ENCODE peak calls at places on chromosomes 5 and 9, in four cellular contexts. J is right lobe of liver; V is body of pancreas; F is CD8-positive, alpha-beta memory T cell. I is an unnamed sample. For H3K9me3 and H3K36me3, the result is how much of the 10 kb centered on the place peaks cover.

GRCh38 chr5:15131909-15132308 is 260.3 kb upstream of the ANKH start:
- DNase-seq in V (no peak), J (no peak), F (no peak), I (no peak)

GRCh38 chr5:142800776-142801494 is 30.8 kb downstream of the ARHGAP26 start:
- DNase-seq in V (no peak), J (no peak), F (peak), I (no peak)

GRCh38 chr5:143217065-143217803 is 186.3 kb downstream of the NR3C1 start:
- DNase-seq in F (no peak), V (no peak), J (no peak), I (no peak)

GRCh38 chr5:166957763-166958162 is 1333.7 kb upstream of the WWC1 start:
- DNase-seq in V (no peak), F (no peak), J (no peak), I (no peak)

GRCh38 chr5:139104577-139105271 is 93.4 kb downstream of the SIL1 start:
- DNase-seq in J (no peak), V (peak), F (no peak), I (peak)

GRCh38 chr5:176319827-176320554 is 41.6 kb downstream of the KIAA1191 start:
- DNase-seq in V (no peak), F (no peak), J (no peak), I (no peak)

GRCh38 chr9:88530051-88530450 is 4.9 kb upstream of the NXNL2 start:
- DNase-seq in F (no peak), V (no peak), J (no peak), I (no peak)

GRCh38 chr5:16547200-16547842 is 69.5 kb downstream of the RETREG1 start:
- DNase-seq in J (no peak), F (no peak), V (no peak), I (no peak)

GRCh38 chr5:175443514-175444059 is 395 bp downstream of the DRD1 start:
- DNase-seq in V (no peak), F (no peak), J (no peak), I (no peak)

GRCh38 chr5:141512390-141513020 is 23.6 kb downstream of the PCDHGC5 start:
- DNase-seq in V (peak), F (peak), J (peak), I (peak)

GRCh38 chr5:33321026-33321425 is 119.7 kb upstream of the TARS1 start:
- DNase-seq in F (no peak), V (no peak), J (no peak), I (no peak)

GRCh38 chr5:59829389-59829788 is 64.1 kb downstream of the PDE4D start:
- DNase-seq in V (no peak), F (no peak), J (no peak), I (no peak)

GRCh38 chr9:112971415-112971814 is 40.6 kb downstream of the ZNF883 start:
- DNase-seq in J (no peak), F (no peak), V (no peak), I (no peak)

GRCh38 chr9:133750927-133751649 is 12.9 kb upstream of the SARDH start:
- DNase-seq in J (no peak), F (no peak), V (peak), I (no peak)

GRCh38 chr9:111662851-111663823 is 1.7 kb downstream of the GNG10 start:
- DNase-seq in V (no peak), J (no peak), F (no peak), I (no peak)

GRCh38 chr9:99720455-99721050 is 101.1 kb upstream of the NR4A3 start:
- DNase-seq in F (no peak), V (no peak), J (no peak), I (no peak)

GRCh38 chr9:76116913-76117312 is 226.4 kb downstream of the PCSK5 start:
- DNase-seq in V (no peak), J (no peak), F (no peak), I (no peak)

GRCh38 chr9:131968632-131969031 is 111.0 kb downstream of the MED27 start:
- DNase-seq in J (no peak), V (no peak), F (no peak), I (no peak)

GRCh38 chr5:180283026-180283615 is 8.8 kb downstream of the MAPK9 start:
- DNase-seq in F (no peak), J (no peak), V (no peak), I (no peak)

GRCh38 chr9:78365979-78366697 is 69.2 kb downstream of the PSAT1 start:
- DNase-seq in J (no peak), V (no peak), F (no peak), I (no peak)

GRCh38 chr9:74498616-74499095 is 1.5 kb downstream of the RORB start:
- DNase-seq in V (no peak), F (no peak), J (no peak), I (no peak)

GRCh38 chr9:100111235-100111634 is 12.2 kb downstream of the INVS start:
- DNase-seq in V (peak), F (no peak), J (peak), I (peak)

GRCh38 chr5:13946111-13946510 is 1.6 kb upstream of the DNAH5 start:
- DNase-seq in J (no peak), F (no peak), V (no peak), I (no peak)

GRCh38 chr5:23072179-23072578 is 219.0 kb upstream of the CDH12 start:
- DNase-seq in V (no peak), F (no peak), J (no peak), I (no peak)

GRCh38 chr5:122228728-122229392 is 83.2 kb upstream of the SNCAIP start:
- DNase-seq in F (no peak), J (no peak), V (no peak), I (no peak)

GRCh38 chr5:171308453-171309275 is at the start of gene TLX3:
- DNase-seq in J (no peak), V (no peak), F (no peak), I (no peak)

GRCh38 chr5:41156739-41157138 is 56.6 kb downstream of the C6 start:
- DNase-seq in J (no peak), V (no peak), F (no peak), I (no peak)

GRCh38 chr9:93680445-93681315 is 104.3 kb downstream of the PHF2 start:
- DNase-seq in J (peak), F (no peak), V (no peak), I (peak)

GRCh38 chr9:109716631-109717030 is 63.4 kb upstream of the PALM2AKAP2 start:
- DNase-seq in J (no peak), F (no peak), V (no peak), I (no peak)

GRCh38 chr5:33400675-33401074 is 40.1 kb upstream of the TARS1 start:
- DNase-seq in F (no peak), J (no peak), V (no peak), I (no peak)

GRCh38 chr5:189486-189885 is 1.8 kb upstream of the LRRC14B start:
- DNase-seq in V (no peak), J (no peak), F (no peak), I (no peak)

GRCh38 chr5:142783601-142784291 is 13.6 kb downstream of the ARHGAP26 start:
- DNase-seq in J (no peak), V (no peak), F (peak), I (no peak)

GRCh38 chr9:37342895-37343294 is 79.6 kb upstream of the GRHPR start:
- DNase-seq in J (no peak), F (no peak), V (no peak), I (no peak)

GRCh38 chr9:37345038-37345437 is 77.5 kb upstream of the GRHPR start:
- DNase-seq in V (no peak), J (no peak), F (no peak), I (no peak)

GRCh38 chr9:37342493-37342892 is 80.0 kb upstream of the GRHPR start:
- DNase-seq in J (no peak), F (no peak), V (no peak), I (no peak)

GRCh38 chr9:37341704-37342103 is 80.8 kb upstream of the GRHPR start:
- DNase-seq in F (no peak), V (no peak), J (no peak), I (no peak)

DNA sequence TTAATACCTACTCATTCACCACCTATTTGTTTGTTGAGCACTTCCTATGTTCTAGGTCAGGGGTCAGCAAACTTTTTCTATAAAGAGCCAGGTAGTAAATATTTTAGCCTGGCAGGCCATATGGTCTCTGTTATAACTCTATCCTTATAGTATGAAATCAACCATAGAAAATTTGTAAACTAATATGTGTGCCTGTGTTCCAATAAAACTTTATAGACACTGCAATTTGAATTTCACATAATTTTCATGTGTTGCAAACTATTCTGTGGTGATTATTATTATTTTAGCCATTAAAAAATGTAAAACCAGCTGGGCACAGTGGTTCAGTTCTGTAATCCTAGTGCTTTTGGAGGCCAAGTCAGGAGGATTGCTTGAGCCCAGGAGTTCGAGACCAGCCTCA is 78.8 kb upstream of the GRHPR start:
- DNase-seq in F (no peak), J (no peak), V (no peak), I (no peak)
- H3K9me3 ChIP-seq in F (under half), J (under half), V (under half), I (under half)

GRCh38 chr5:32027093-32027716 is 146.9 kb downstream of the GOLPH3 start:
- DNase-seq in V (no peak), F (no peak), J (no peak), I (no peak)
- H3K4me3 ChIP-seq in V (no peak), F (no peak), J (no peak), I (no peak)

DNA sequence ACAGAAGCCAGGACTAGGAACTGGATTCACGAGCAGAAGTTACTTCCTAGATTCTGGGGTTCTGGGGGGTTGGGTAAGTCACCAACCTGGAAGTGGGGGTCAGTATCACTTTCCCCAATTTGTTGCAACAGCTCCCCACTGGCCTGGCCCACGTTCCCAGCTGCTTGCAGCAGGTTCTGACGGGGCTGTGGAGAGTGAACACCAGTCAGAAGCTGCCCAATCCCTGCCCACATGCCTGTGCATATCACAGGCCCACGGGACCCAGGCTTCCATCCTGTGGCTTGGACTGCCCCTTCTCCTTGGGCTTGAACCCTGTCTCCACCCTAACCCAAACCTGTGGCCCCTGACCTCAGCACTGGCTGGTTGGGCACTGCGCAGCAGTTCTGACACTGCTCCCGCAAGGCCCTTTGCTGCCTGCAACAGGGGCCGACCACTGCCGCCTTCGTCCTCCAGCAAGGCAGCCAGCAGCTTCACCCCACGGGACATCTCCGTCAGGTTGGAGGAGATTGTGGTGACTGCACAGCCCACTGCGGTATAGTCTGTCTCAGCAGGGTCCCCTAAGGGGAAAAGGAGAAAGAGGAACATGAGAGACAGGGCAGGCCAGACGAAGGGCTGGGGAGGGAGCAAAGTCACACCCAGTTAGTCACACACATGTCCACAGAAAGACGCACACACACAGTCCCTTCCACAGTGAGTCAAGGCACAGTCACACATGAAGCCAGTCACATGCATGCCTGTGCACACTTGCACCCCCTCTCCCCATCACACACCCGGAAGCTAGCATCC is 13.1 kb downstream of the TLN1 start:
- DNase-seq in V (no peak), J (no peak), F (no peak), I (no peak)
- H3K36me3 ChIP-seq in V (under half), J (half or more), F (half or more), I (under half)

DNA sequence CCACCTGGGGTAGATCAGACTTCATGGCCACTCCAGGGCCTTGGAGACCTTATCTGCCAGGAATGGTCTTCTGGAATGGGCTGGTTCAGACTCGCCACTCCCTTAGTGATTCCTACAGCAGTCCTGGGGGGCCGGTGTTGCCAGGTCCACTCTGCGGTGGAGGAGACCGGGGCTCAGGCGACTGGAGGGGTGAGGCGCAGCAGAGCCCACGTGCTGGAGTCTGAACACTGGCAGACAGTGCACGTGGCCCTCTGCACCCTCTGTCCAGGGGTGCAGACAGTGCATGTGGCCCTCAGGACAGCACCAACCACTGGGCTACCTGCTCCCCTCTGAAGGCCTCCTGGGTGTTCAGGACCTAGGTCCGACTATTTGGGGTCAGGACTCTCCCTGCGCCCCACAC is 94.8 kb upstream of the PHYKPL start:
- DNase-seq in V (no peak), J (no peak), F (no peak), I (no peak)
- H3K9me3 ChIP-seq in V (under half), J (under half), F (under half), I (under half)

GRCh38 chr5:178839319-178839704 is 20.4 kb upstream of the ZNF354B start:
- DNase-seq in V (peak), J (peak), F (peak), I (peak)
- H3K4me3 ChIP-seq in V (no peak), J (no peak), F (no peak), I (no peak)

DNA sequence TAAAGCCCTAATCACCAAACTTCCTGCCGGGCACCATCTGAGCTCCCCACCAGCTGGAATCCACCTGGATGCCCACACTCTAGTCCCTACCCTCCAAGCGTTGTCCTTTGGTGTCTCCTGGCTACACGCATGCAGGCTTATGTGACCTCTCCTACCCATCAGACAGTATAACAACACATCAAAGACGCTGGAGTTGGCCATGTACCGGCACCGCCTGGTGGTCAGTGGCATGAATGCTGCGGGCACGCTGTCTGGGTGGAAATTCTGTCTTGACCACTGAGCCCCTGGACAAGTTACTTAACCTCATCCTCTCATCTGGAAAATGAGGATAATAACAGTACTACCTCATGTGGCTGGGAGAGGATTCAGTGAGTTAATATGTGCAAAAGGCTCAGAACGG is 23.4 kb upstream of the CORO2A start:
- DNase-seq in F (no peak), J (no peak), V (no peak), I (peak)
- H3K36me3 ChIP-seq in F (under half), J (under half), V (under half), I (under half)

GRCh38 chr9:85501474-85501873 is 240.3 kb downstream of the AGTPBP1 start:
- DNase-seq in J (no peak), F (no peak), V (no peak), I (no peak)
- H3K9me3 ChIP-seq in J (under half), F (under half), V (under half), I (under half)

DNA sequence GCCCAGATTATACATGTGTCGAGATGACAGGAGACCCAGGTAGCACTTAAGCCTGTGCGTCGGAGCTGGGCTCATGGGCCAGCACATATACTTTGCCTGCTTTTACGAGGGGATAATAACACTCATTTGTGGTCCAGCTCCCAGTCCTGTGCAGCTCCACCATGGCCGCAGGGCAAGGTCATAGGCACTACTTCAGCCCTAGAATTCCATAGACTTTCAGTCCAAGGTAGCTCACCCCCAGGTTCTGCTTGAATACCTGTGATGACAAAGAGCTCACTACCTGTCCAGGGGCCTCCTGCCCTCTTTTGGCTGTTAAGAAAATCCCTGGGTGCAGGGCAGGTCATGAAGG is 1.7 kb downstream of the CORO2A start:
- DNase-seq in F (no peak), J (no peak), V (no peak), I (no peak)
- H3K4me3 ChIP-seq in F (no peak), J (no peak), V (no peak), I (no peak)

GRCh38 chr5:133739381-133739780 is 127.0 kb upstream of the FSTL4 start:
- DNase-seq in J (no peak), F (no peak), V (no peak), I (no peak)

GRCh38 chr5:133742370-133743036 is 130.2 kb upstream of the FSTL4 start:
- DNase-seq in J (no peak), V (no peak), F (no peak), I (no peak)

GRCh38 chr5:133741396-133741795 is 129.1 kb upstream of the FSTL4 start:
- DNase-seq in J (no peak), F (no peak), V (no peak), I (no peak)

GRCh38 chr5:133744030-133744645 is 131.8 kb upstream of the FSTL4 start:
- DNase-seq in F (no peak), V (no peak), J (no peak), I (no peak)

DNA sequence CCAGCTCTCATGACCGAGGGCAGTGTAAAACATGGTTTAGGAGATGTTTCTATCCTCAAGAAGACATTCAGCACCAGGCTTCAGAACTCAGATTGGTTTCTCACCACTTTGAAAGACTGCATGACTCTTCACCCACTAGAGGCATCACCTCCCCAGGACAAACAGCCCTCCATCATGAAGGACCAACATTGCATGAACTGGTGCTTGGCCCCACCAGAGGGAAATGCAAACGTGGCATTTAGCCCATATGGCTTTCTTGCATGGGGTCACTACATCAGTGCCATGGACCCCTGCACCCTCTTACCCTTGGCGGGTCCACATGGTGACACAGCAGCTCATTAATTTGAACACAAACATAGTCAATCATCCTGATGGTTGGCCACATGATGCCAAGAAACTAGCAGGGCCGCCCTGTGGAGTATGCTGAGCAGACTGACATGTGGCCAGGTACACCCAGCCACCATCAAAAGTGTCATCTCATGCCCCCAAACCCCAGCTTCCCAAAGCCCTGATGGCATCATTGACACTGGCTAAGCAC is 129.5 kb upstream of the FSTL4 start:
- DNase-seq in F (no peak), V (no peak), J (no peak), I (no peak)
- H3K36me3 ChIP-seq in F (under half), V (under half), J (under half), I (under half)

GRCh38 chr9:126331964-126332748 is 5.5 kb downstream of the MVB12B start:
- DNase-seq in V (no peak), F (no peak), J (no peak), I (no peak)
- H3K9me3 ChIP-seq in V (under half), F (under half), J (under half), I (under half)

I was measured in left lung.